ENCODE peak calls at places on chromosomes 2 and 18, in nine cellular contexts. A is GM12864, C is pancreas, I is GM20000, Y is RWPE1, X is lower leg skin, L is neural crest cell, Q is foreskin fibroblast, S is fibroblast of lung. O is an unnamed sample.

GRCh38 chr2:24926602-24927252 is 6.7 kb upstream of the ADCY3 start:
- DNase-seq in Y (no peak), A (no peak), C (no peak), I (no peak), L (no peak), Q (peak), S (peak), X (peak), O (no peak)

GRCh38 chr2:40859617-40860016 is 407.7 kb upstream of the SLC8A1 start:
- DNase-seq in Q (no peak), L (no peak), C (no peak), X (no peak), Y (peak), S (no peak), I (no peak), A (no peak), O (peak)

GRCh38 chr18:76795981-76796380 is 26.4 kb upstream of the ZNF236 start:
- DNase-seq in L (no peak), Q (no peak), X (no peak), Y (no peak), I (no peak), C (no peak), S (no peak), A (no peak), O (no peak)

GRCh38 chr18:6798896-6799295 is 69.4 kb downstream of the ARHGAP28 start:
- DNase-seq in X (no peak), Y (no peak), S (no peak), L (no peak), I (no peak), Q (no peak), A (no peak), C (no peak), O (no peak)

GRCh38 chr18:51623653-51624052 is 426.2 kb upstream of the MEX3C start:
- DNase-seq in X (no peak), Q (no peak), L (no peak), I (no peak), A (no peak), S (no peak), Y (no peak), C (no peak), O (no peak)

GRCh38 chr18:48488388-48488850 is 50.4 kb upstream of the CTIF start:
- DNase-seq in C (peak), S (peak), I (no peak), X (no peak), Y (peak), A (no peak), Q (peak), L (no peak), O (peak)

GRCh38 chr2:132667716-132668115 is 2.3 kb downstream of the LYPD1 start:
- DNase-seq in Y (no peak), C (no peak), X (no peak), A (no peak), L (no peak), I (no peak), Q (no peak), S (peak), O (no peak)

GRCh38 chr2:94759211-94759610 is 112.0 kb upstream of the TEKT4 start:
- DNase-seq in S (no peak), X (no peak), I (no peak), Y (peak), Q (no peak), C (no peak), L (no peak), A (no peak), O (peak)

GRCh38 chr2:37585982-37586621 is 85.3 kb downstream of the CDC42EP3 start:
- DNase-seq in S (peak), C (no peak), Y (peak), I (peak), Q (peak), L (no peak), X (peak), A (peak), O (peak)

GRCh38 chr2:96345403-96345802 is 9.8 kb downstream of the NCAPH start:
- DNase-seq in C (no peak), X (no peak), A (no peak), Y (no peak), I (no peak), Q (no peak), L (no peak), S (no peak), O (no peak)
- TF ChIP-seq CTCF in C (no peak), X (no peak), A (peak), Y (no peak), I (peak), Q (peak), L (peak), S (peak), O (no peak)

GRCh38 chr2:27158468-27158867 is 9.7 kb downstream of the TCF23 start:
- DNase-seq in L (no peak), A (no peak), I (no peak), C (no peak), Y (no peak), X (no peak), Q (no peak), S (no peak), O (no peak)
- TF ChIP-seq CTCF in L (no peak), A (no peak), I (no peak), C (no peak), Y (no peak), X (no peak), Q (no peak), S (no peak), O (no peak)

GRCh38 chr2:160434254-160434948 is 59.2 kb downstream of the RBMS1 start:
- DNase-seq in A (no peak), S (no peak), Q (no peak), I (no peak), L (no peak), C (no peak), X (no peak), Y (no peak), O (no peak)

GRCh38 chr2:160431441-160431840 is 62.2 kb downstream of the RBMS1 start:
- DNase-seq in Q (no peak), Y (no peak), A (no peak), C (no peak), I (no peak), S (no peak), L (no peak), X (no peak), O (no peak)

GRCh38 chr2:160430001-160430344 is 63.6 kb downstream of the RBMS1 start:
- DNase-seq in I (no peak), C (no peak), Q (no peak), A (no peak), L (no peak), S (no peak), X (no peak), Y (no peak), O (no peak)

GRCh38 chr2:160433466-160434172 is 60.0 kb downstream of the RBMS1 start:
- DNase-seq in X (no peak), L (no peak), I (no peak), S (no peak), Y (no peak), Q (no peak), A (no peak), C (no peak), O (no peak)

GRCh38 chr2:160432633-160433032 is 61.0 kb downstream of the RBMS1 start:
- DNase-seq in L (no peak), S (peak), C (no peak), Q (peak), A (no peak), Y (peak), I (no peak), X (no peak), O (peak)
- TF ChIP-seq CTCF in L (no peak), S (no peak), C (no peak), Q (no peak), A (no peak), Y (no peak), I (no peak), X (no peak), O (peak)

DNA sequence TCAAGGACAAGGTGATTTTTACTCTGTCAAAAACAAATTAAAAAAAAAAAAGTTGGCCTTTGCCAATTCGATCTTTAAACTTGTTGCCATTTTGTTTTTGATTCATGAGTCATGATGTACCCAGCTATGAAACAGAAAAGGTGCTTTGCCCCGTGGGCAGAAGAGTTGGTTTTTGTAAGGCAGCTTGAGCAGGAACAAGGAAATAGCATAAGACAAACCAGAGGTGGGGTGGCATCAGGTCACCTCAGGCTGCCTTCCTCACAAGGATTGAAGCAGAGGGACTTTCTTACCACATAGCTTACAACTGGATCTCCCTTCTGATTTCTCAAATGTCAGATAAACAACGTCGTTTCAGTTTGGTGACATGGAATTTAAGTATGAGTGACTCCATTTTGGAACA is 123.8 kb downstream of the ARL4C start:
- DNase-seq in A (no peak), Q (no peak), X (no peak), L (no peak), I (no peak), S (no peak), C (no peak), Y (no peak), O (peak)
- TF ChIP-seq CTCF in A (no peak), Q (no peak), X (no peak), L (no peak), I (no peak), S (no peak), C (no peak), Y (no peak), O (no peak)

GRCh38 chr2:60109744-60110143 is 443.7 kb downstream of the BCL11A start:
- DNase-seq in L (no peak), X (no peak), Y (no peak), C (no peak), A (no peak), Q (no peak), S (no peak), I (no peak), O (no peak)
- TF ChIP-seq CTCF in L (no peak), X (no peak), Y (no peak), C (no peak), A (no peak), Q (no peak), S (no peak), I (no peak), O (no peak)

DNA sequence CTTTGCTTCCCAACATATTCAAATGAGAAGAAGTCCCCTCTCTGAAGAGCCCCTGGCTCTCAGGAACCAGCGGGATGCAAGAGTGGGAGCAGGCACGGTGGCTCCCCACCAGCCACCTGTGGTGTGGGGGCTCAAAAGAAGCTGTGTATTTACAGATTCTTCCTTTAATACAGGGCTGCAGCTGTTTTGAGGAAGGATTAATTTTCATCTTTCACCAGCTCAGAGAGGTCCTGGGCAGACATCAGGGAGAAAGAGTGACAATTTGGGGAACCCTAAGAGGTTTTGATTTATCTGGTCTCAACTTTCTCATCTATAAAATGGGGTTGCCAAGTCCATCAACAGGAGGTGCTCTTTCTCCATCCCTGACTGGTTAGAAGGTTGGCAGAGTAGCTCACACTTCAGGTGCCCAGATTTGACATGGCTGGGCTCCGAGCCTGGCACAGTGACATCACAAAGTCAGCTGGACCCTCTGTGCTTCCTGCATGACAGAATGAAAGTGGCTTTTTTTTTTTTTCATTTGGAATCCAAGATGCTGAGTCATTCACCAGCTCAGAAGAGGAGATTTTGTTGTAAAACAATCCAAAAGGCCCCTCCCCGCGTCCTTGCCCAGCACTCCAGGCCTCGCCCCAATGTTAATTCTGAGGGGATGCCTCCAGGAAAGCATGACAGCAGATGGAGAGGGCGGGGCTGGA is 15.5 kb upstream of the SIX2 start:
- DNase-seq in I (no peak), A (no peak), S (peak), X (no peak), Q (peak), Y (peak), C (peak), L (no peak), O (peak)
- TF ChIP-seq CTCF in I (no peak), A (peak), S (no peak), X (no peak), Q (no peak), Y (no peak), C (no peak), L (no peak), O (peak)

GRCh38 chr2:199603748-199604291 is 146.1 kb upstream of the SATB2 start:
- DNase-seq in Y (no peak), S (peak), L (no peak), X (no peak), A (no peak), I (no peak), Q (no peak), C (no peak), O (no peak)

GRCh38 chr2:199607914-199608313 is 150.2 kb upstream of the SATB2 start:
- DNase-seq in I (no peak), Y (no peak), L (no peak), X (no peak), Q (no peak), A (no peak), C (no peak), S (no peak), O (no peak)

GRCh38 chr2:199602896-199603482 is 145.2 kb upstream of the SATB2 start:
- DNase-seq in Q (no peak), Y (no peak), C (no peak), I (no peak), S (peak), L (no peak), A (no peak), X (no peak), O (no peak)

GRCh38 chr2:199602271-199602895 is 144.6 kb upstream of the SATB2 start:
- DNase-seq in L (no peak), Y (no peak), Q (no peak), S (peak), X (no peak), C (no peak), I (peak), A (no peak), O (peak)

GRCh38 chr2:199606193-199606780 is 148.5 kb upstream of the SATB2 start:
- DNase-seq in C (no peak), L (no peak), X (no peak), Y (no peak), I (no peak), A (no peak), Q (no peak), S (no peak), O (peak)
- TF ChIP-seq CTCF in C (no peak), L (peak), X (no peak), Y (no peak), I (no peak), A (no peak), Q (no peak), S (peak), O (peak)